ENCODE peak calls at places on chromosomes 16 and 17, in five cellular contexts. V, K, X, Z and W are unnamed samples.

GRCh38 chr17:27569884-27570577 is 61.0 kb upstream of the LGALS9 start:
- DNase-seq in V (no peak), K (no peak), X (no peak), Z (no peak), W (no peak)

GRCh38 chr17:35376245-35376644 is 2.8 kb upstream of the SLFN11 start:
- DNase-seq in V (no peak), K (no peak), X (peak; percentile 82), Z (no peak), W (no peak)

GRCh38 chr17:80586464-80587228 is 42.0 kb downstream of the RPTOR start:
- DNase-seq in V (peak; percentile 74), K (no peak), X (no peak), Z (no peak), W (no peak)

GRCh38 chr16:47037396-47037745 is 63.9 kb upstream of the DNAJA2 start:
- DNase-seq in V (no peak), K (no peak), X (peak; percentile 7), Z (no peak), W (no peak)

GRCh38 chr17:44004761-44005526 is 522 bp downstream of the NAGS start:
- DNase-seq in V (no peak), K (no peak), X (no peak), Z (no peak), W (no peak)

GRCh38 chr17:7634384-7634783 is 4.4 kb downstream of the SHBG start:
- DNase-seq in V (no peak), K (no peak), X (peak; percentile 49), Z (no peak), W (no peak)

GRCh38 chr16:11004351-11004750 is 60.0 kb downstream of the CLEC16A start:
- DNase-seq in V (no peak), K (no peak), X (no peak), Z (no peak), W (no peak)

GRCh38 chr17:82046903-82047302 is 4.7 kb downstream of the RFNG start:
- DNase-seq in V (no peak), K (no peak), X (no peak), Z (no peak), W (no peak)

GRCh38 chr16:27718136-27718766 is 168.3 kb downstream of the KATNIP start:
- DNase-seq in V (no peak), K (no peak), X (no peak), Z (no peak), W (no peak)

GRCh38 chr17:50047488-50048126 is 8.3 kb upstream of the ITGA3 start:
- DNase-seq in V (no peak), K (no peak), X (peak; percentile 79), Z (no peak), W (no peak)

GRCh38 chr16:65318590-65319267 is 196.9 kb upstream of the CDH11 start:
- DNase-seq in V (no peak), K (no peak), X (no peak), Z (no peak), W (no peak)

GRCh38 chr16:81752876-81753227 is 26.2 kb upstream of the PLCG2 start:
- DNase-seq in V (no peak), K (no peak), X (no peak), Z (no peak), W (no peak)
- H3K4me3 ChIP-seq in V (no peak overlapping the region), K (no peak overlapping the region), X (no peak overlapping the region), Z (no peak overlapping the region), W (no peak overlapping the region)

DNA sequence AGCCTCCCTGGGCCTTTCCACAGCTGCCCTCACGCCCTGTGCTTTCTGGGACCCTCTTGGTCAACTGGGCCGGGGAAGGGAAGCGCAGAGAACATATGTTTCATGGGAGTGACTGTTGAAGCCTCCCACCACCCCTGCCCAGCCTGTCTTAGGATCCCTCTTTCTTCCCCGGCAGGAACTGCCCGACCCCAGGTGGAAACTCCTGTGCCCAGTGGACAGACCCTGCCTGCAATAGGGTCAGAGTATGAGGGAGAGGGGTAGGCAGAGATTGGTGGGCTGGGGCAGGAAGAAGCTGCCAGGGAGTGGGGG is 10.5 kb downstream of the HEXIM2 start:
- DNase-seq in V (no peak), K (no peak), X (no peak), Z (no peak), W (no peak)
- H3K4me3 ChIP-seq in V (no peak overlapping the region), K (peak overlapping the region; percentile 59), X (no peak overlapping the region), Z (no peak overlapping the region), W (peak overlapping the region; percentile 66)

GRCh38 chr16:84840687-84841627 is 21.2 kb downstream of the CRISPLD2 start:
- DNase-seq in V (no peak), K (no peak), X (peak; percentile 22), Z (no peak), W (no peak)

GRCh38 chr16:84839956-84840355 is 20.2 kb downstream of the CRISPLD2 start:
- DNase-seq in V (no peak), K (no peak), X (peak; percentile 84), Z (no peak), W (no peak)

GRCh38 chr16:84842516-84843148 is 22.8 kb downstream of the CRISPLD2 start:
- DNase-seq in V (no peak), K (no peak), X (no peak), Z (no peak), W (no peak)

GRCh38 chr16:84843149-84844048 is 23.6 kb downstream of the CRISPLD2 start:
- DNase-seq in V (no peak), K (no peak), X (peak; percentile 21), Z (no peak), W (no peak)

GRCh38 chr16:84841787-84842300 is 22.1 kb downstream of the CRISPLD2 start:
- DNase-seq in V (no peak), K (no peak), X (no peak), Z (peak; percentile 71), W (no peak)
- H3K4me3 ChIP-seq in V (no peak overlapping the region), K (no peak overlapping the region), X (no peak overlapping the region), Z (no peak overlapping the region), W (no peak overlapping the region)

DNA sequence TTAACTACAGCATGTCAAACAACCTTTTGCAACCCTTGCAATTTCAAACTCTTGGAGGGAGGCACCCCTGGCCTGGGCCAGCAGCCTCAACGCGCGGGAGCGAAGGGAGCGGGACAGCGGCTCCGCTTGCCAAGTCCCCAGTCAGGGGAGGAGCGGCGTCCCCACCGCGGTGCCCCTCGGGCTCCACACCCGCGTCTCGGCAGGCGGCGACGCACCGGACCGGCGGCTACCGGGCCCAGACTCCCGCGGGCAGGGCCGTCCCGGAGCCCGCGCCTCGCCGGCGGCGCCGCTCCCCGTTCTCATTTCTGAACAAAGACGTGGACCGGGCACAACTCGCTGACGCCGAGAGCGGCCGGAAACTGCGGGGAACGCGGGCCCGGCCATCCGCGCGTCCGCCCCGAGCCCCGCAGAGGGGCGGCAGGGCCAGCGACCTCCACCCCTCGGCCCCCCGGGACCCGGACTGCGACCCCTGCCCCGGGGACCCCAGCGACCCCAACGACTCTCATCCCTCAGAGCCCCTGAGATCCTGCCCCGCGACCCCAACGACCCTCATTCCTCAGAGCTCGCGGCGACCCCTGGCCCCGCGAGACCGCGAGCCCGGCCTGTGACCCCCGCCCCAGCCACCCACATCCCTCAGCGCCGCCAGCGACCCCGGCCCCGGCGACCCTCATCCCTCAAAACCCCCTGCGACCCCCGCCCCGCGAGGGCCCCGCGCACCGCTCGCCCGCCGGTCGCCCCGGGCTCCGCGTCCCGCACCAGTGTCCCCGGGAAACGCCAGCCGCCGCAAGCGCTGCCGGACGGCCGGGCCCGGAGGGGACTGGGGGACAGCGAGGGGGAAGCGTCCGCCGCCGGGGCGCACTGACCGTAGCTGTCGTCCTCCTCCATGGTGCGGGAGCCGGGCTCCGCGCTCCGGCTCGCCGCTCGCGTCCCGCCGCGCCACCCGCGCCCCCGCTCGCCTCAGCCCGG is at the start of gene CYTH1:
- DNase-seq in V (no peak), K (no peak), X (peak; percentile 19), Z (peak; percentile 57), W (no peak)
- H3K4me3 ChIP-seq in V (peak within 1 kb of the TSS; percentile 86), K (peak within 1 kb of the TSS; percentile 90), X (peak within 1 kb of the TSS; percentile 83), Z (peak within 1 kb of the TSS; percentile 88), W (peak within 1 kb of the TSS; percentile 99)

GRCh38 chr16:695355-696089 is 5.3 kb upstream of the WDR24 start:
- DNase-seq in V (no peak), K (no peak), X (no peak), Z (no peak), W (no peak)
- H3K4me3 ChIP-seq in V (no peak overlapping the region), K (peak overlapping the region; percentile 2), X (no peak overlapping the region), Z (peak overlapping the region; percentile 2), W (peak overlapping the region; percentile 72)

DNA sequence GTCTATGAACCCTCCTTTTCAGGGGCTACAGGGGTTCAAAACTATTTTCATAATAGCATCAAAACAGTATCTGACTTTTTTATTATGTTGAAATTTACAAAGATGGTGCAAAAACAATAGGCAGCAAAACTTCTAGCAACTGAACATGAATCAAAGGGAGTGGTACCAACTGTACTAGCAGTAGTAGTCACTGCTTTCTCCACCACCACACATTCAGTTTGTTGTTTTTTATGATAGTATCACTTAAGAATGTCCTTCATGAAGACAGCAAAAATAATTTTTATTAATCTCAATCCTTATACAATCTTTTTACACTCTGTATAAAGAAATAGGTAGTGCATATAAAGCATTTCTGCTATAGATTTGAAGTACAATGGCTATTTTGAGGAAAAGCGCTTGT is 47.6 kb downstream of the MED13 start:
- DNase-seq in V (peak; percentile 8), K (no peak), X (peak; percentile 56), Z (no peak), W (no peak)
- H3K4me3 ChIP-seq in V (no peak overlapping the region), K (no peak overlapping the region), X (no peak overlapping the region), Z (no peak overlapping the region), W (no peak overlapping the region)

DNA sequence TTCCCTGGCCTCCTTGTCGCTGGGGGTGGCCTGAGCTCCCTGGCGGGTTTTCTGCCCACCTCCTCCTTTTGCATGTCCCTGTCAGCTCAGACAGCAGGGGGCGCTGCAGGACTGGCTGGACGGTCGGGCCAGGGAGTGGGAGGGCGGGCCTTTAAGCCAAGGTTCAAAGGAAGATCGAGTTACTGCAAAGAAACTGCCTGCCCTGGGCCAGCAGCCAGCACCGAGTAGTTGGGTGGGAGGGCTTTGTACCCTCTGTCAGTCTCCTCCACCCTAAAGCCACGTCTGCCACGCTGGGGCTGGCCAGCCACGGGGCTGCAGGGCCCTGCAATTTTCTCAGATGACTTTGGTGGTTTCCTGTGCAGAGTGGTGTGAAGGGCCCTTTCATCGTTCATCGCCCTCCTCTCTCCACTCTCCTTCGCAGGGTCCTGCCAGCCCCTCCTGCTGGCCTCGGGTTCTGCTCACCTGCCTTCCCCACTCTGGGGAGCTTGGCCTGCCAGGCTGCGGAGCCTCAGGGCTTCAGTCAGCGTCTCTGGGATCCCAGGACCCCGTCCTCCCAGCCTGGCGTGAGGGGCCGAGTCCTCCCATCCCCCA is 12.3 kb downstream of the GPR142 start:
- DNase-seq in V (peak; percentile 27), K (peak; percentile 63), X (peak; percentile 74), Z (peak; percentile 95), W (peak; percentile 32)
- H3K4me3 ChIP-seq in V (no peak overlapping the region), K (no peak overlapping the region), X (no peak overlapping the region), Z (no peak overlapping the region), W (no peak overlapping the region)

GRCh38 chr16:49399594-49400364 is 26.2 kb downstream of the C16orf78 start:
- DNase-seq in V (no peak), K (no peak), X (no peak), Z (no peak), W (no peak)
- H3K4me3 ChIP-seq in V (no peak overlapping the region), K (no peak overlapping the region), X (no peak overlapping the region), Z (no peak overlapping the region), W (no peak overlapping the region)

GRCh38 chr16:75064403-75065148 is 52.0 kb downstream of the LDHD start:
- DNase-seq in V (no peak), K (no peak), X (no peak), Z (peak; percentile 52), W (no peak)
- H3K4me3 ChIP-seq in V (no peak overlapping the region), K (no peak overlapping the region), X (no peak overlapping the region), Z (no peak overlapping the region), W (no peak overlapping the region)

GRCh38 chr16:88010971-88011483 is 59.8 kb downstream of the BANP start:
- DNase-seq in V (no peak), K (no peak), X (no peak), Z (no peak), W (no peak)
- H3K4me3 ChIP-seq in V (no peak overlapping the region), K (no peak overlapping the region), X (no peak overlapping the region), Z (no peak overlapping the region), W (no peak overlapping the region)